ENCODE peak calls at places on chromosomes 11 and 22, in seven cellular contexts. One of them, this sample, is unnamed. For H3K4me1, the result is how much of the 10 kb centered on the place peaks cover.

GRCh38 chr11:76772100-76772782 is 10.9 kb upstream of the TSKU start:
- DNase-seq in esophagus squamous epithelium: no peak
- DNase-seq in naive thymus-derived CD4-positive, alpha-beta T cell: no peak
- DNase-seq in suprapubic skin: no peak
- DNase-seq in prostate gland: no peak
- DNase-seq in adipocyte: no peak
- DNase-seq in breast epithelium: no peak
- DNase-seq in this sample: no peak

GRCh38 chr11:11022126-11022730 is 164.4 kb upstream of the ZBED5 start:
- DNase-seq in esophagus squamous epithelium: no peak
- DNase-seq in naive thymus-derived CD4-positive, alpha-beta T cell: peak
- DNase-seq in suprapubic skin: no peak
- DNase-seq in prostate gland: no peak
- DNase-seq in adipocyte: peak
- DNase-seq in breast epithelium: no peak
- DNase-seq in this sample: no peak

GRCh38 chr11:64566042-64566914 is 24.7 kb upstream of the SLC22A12 start:
- DNase-seq in esophagus squamous epithelium: no peak
- DNase-seq in naive thymus-derived CD4-positive, alpha-beta T cell: peak
- DNase-seq in suprapubic skin: peak
- DNase-seq in prostate gland: peak
- DNase-seq in adipocyte: peak
- DNase-seq in breast epithelium: peak
- DNase-seq in this sample: peak

GRCh38 chr11:126823271-126823670 is 177.3 kb downstream of the KIRREL3 start:
- DNase-seq in esophagus squamous epithelium: no peak
- DNase-seq in naive thymus-derived CD4-positive, alpha-beta T cell: no peak
- DNase-seq in suprapubic skin: no peak
- DNase-seq in prostate gland: no peak
- DNase-seq in adipocyte: no peak
- DNase-seq in breast epithelium: no peak
- DNase-seq in this sample: no peak

GRCh38 chr11:88474655-88475054 is 137.1 kb upstream of the CTSC start:
- DNase-seq in esophagus squamous epithelium: no peak
- DNase-seq in naive thymus-derived CD4-positive, alpha-beta T cell: no peak
- DNase-seq in suprapubic skin: no peak
- DNase-seq in prostate gland: no peak
- DNase-seq in adipocyte: no peak
- DNase-seq in breast epithelium: no peak
- DNase-seq in this sample: no peak

GRCh38 chr22:43293661-43294392 is 49.3 kb downstream of the SCUBE1 start:
- DNase-seq in esophagus squamous epithelium: no peak
- DNase-seq in naive thymus-derived CD4-positive, alpha-beta T cell: no peak
- DNase-seq in suprapubic skin: peak
- DNase-seq in prostate gland: peak
- DNase-seq in adipocyte: no peak
- DNase-seq in breast epithelium: peak
- DNase-seq in this sample: peak

GRCh38 chr11:18633256-18634139 is 644 bp downstream of the SPTY2D1 start:
- DNase-seq in esophagus squamous epithelium: no peak
- DNase-seq in naive thymus-derived CD4-positive, alpha-beta T cell: no peak
- DNase-seq in suprapubic skin: no peak
- DNase-seq in prostate gland: no peak
- DNase-seq in adipocyte: peak
- DNase-seq in breast epithelium: no peak
- DNase-seq in this sample: peak

GRCh38 chr11:103055174-103055890 is 36.6 kb downstream of the DCUN1D5 start:
- DNase-seq in esophagus squamous epithelium: no peak
- DNase-seq in naive thymus-derived CD4-positive, alpha-beta T cell: peak
- DNase-seq in suprapubic skin: no peak
- DNase-seq in prostate gland: no peak
- DNase-seq in adipocyte: peak
- DNase-seq in breast epithelium: no peak
- DNase-seq in this sample: no peak

GRCh38 chr22:46068908-46069481 is 81.3 kb upstream of the PPARA start:
- DNase-seq in esophagus squamous epithelium: no peak
- DNase-seq in naive thymus-derived CD4-positive, alpha-beta T cell: peak
- DNase-seq in suprapubic skin: peak
- DNase-seq in prostate gland: no peak
- DNase-seq in adipocyte: peak
- DNase-seq in breast epithelium: peak
- DNase-seq in this sample: peak

GRCh38 chr11:88790179-88790578 is 275.6 kb downstream of the GRM5 start:
- DNase-seq in esophagus squamous epithelium: no peak
- DNase-seq in naive thymus-derived CD4-positive, alpha-beta T cell: no peak
- DNase-seq in suprapubic skin: no peak
- DNase-seq in prostate gland: no peak
- DNase-seq in adipocyte: no peak
- DNase-seq in breast epithelium: no peak
- DNase-seq in this sample: no peak

GRCh38 chr11:75554258-75555022 is 7.6 kb upstream of the SERPINH1 start:
- DNase-seq in esophagus squamous epithelium: no peak
- DNase-seq in naive thymus-derived CD4-positive, alpha-beta T cell: no peak
- DNase-seq in suprapubic skin: peak
- DNase-seq in prostate gland: peak
- DNase-seq in adipocyte: peak
- DNase-seq in breast epithelium: peak
- DNase-seq in this sample: peak

GRCh38 chr11:122202951-122203456 is 87.0 kb upstream of the BLID start:
- DNase-seq in esophagus squamous epithelium: no peak
- DNase-seq in naive thymus-derived CD4-positive, alpha-beta T cell: peak
- DNase-seq in suprapubic skin: peak
- DNase-seq in prostate gland: peak
- DNase-seq in adipocyte: peak
- DNase-seq in breast epithelium: peak
- DNase-seq in this sample: peak

GRCh38 chr22:29346659-29347058 is 31.2 kb upstream of the RASL10A start:
- DNase-seq in esophagus squamous epithelium: no peak
- DNase-seq in naive thymus-derived CD4-positive, alpha-beta T cell: no peak
- DNase-seq in suprapubic skin: no peak
- DNase-seq in prostate gland: peak
- DNase-seq in adipocyte: no peak
- DNase-seq in breast epithelium: peak
- DNase-seq in this sample: no peak

GRCh38 chr11:119567667-119568582 is 145.0 kb upstream of the THY1 start:
- DNase-seq in esophagus squamous epithelium: no peak
- DNase-seq in naive thymus-derived CD4-positive, alpha-beta T cell: no peak
- DNase-seq in suprapubic skin: no peak
- DNase-seq in prostate gland: no peak
- DNase-seq in adipocyte: peak
- DNase-seq in breast epithelium: no peak
- DNase-seq in this sample: peak

GRCh38 chr11:11584446-11584810 is 37.4 kb downstream of the GALNT18 start:
- DNase-seq in esophagus squamous epithelium: no peak
- DNase-seq in naive thymus-derived CD4-positive, alpha-beta T cell: no peak
- DNase-seq in suprapubic skin: no peak
- DNase-seq in prostate gland: no peak
- DNase-seq in adipocyte: peak
- DNase-seq in breast epithelium: no peak
- DNase-seq in this sample: peak

GRCh38 chr11:15955595-15955994 is 400.8 kb downstream of the SOX6 start:
- DNase-seq in esophagus squamous epithelium: no peak
- DNase-seq in naive thymus-derived CD4-positive, alpha-beta T cell: no peak
- DNase-seq in suprapubic skin: no peak
- DNase-seq in prostate gland: no peak
- DNase-seq in adipocyte: no peak
- DNase-seq in breast epithelium: no peak
- DNase-seq in this sample: peak

GRCh38 chr11:45872513-45873356 is 12.7 kb upstream of the MAPK8IP1 start:
- DNase-seq in esophagus squamous epithelium: no peak
- DNase-seq in naive thymus-derived CD4-positive, alpha-beta T cell: no peak
- DNase-seq in suprapubic skin: no peak
- DNase-seq in prostate gland: peak
- DNase-seq in adipocyte: peak
- DNase-seq in breast epithelium: no peak
- DNase-seq in this sample: peak

GRCh38 chr22:48866906-48867597 is 960.6 kb downstream of the BRD1 start:
- DNase-seq in esophagus squamous epithelium: no peak
- DNase-seq in naive thymus-derived CD4-positive, alpha-beta T cell: no peak
- DNase-seq in suprapubic skin: peak
- DNase-seq in prostate gland: no peak
- DNase-seq in adipocyte: no peak
- DNase-seq in breast epithelium: no peak
- DNase-seq in this sample: no peak

GRCh38 chr11:125370561-125371389 is 125.3 kb downstream of the FEZ1 start:
- DNase-seq in esophagus squamous epithelium: no peak
- DNase-seq in naive thymus-derived CD4-positive, alpha-beta T cell: no peak
- DNase-seq in suprapubic skin: no peak
- DNase-seq in prostate gland: no peak
- DNase-seq in adipocyte: no peak
- DNase-seq in breast epithelium: no peak
- DNase-seq in this sample: no peak

GRCh38 chr11:96238563-96239166 is 104.3 kb downstream of the MAML2 start:
- DNase-seq in esophagus squamous epithelium: no peak
- DNase-seq in naive thymus-derived CD4-positive, alpha-beta T cell: no peak
- DNase-seq in suprapubic skin: no peak
- DNase-seq in prostate gland: no peak
- DNase-seq in adipocyte: peak
- DNase-seq in breast epithelium: no peak
- DNase-seq in this sample: no peak

GRCh38 chr22:30400159-30400558 is 3.3 kb downstream of the SEC14L2 start:
- DNase-seq in esophagus squamous epithelium: no peak
- DNase-seq in naive thymus-derived CD4-positive, alpha-beta T cell: no peak
- DNase-seq in suprapubic skin: no peak
- DNase-seq in prostate gland: peak
- DNase-seq in adipocyte: no peak
- DNase-seq in breast epithelium: peak
- DNase-seq in this sample: no peak

GRCh38 chr11:28077524-28077923 is 30.4 kb downstream of the KIF18A start:
- DNase-seq in esophagus squamous epithelium: no peak
- DNase-seq in naive thymus-derived CD4-positive, alpha-beta T cell: no peak
- DNase-seq in suprapubic skin: no peak
- DNase-seq in prostate gland: no peak
- DNase-seq in adipocyte: no peak
- DNase-seq in breast epithelium: no peak
- DNase-seq in this sample: no peak

GRCh38 chr11:1301220-1302000 is 8.0 kb downstream of the TOLLIP start:
- DNase-seq in esophagus squamous epithelium: no peak
- DNase-seq in naive thymus-derived CD4-positive, alpha-beta T cell: no peak
- DNase-seq in suprapubic skin: peak
- DNase-seq in prostate gland: no peak
- DNase-seq in adipocyte: no peak
- DNase-seq in breast epithelium: no peak
- DNase-seq in this sample: no peak

GRCh38 chr11:35365961-35366360 is 53.4 kb downstream of the SLC1A2 start:
- DNase-seq in esophagus squamous epithelium: no peak
- DNase-seq in naive thymus-derived CD4-positive, alpha-beta T cell: no peak
- DNase-seq in suprapubic skin: no peak
- DNase-seq in prostate gland: no peak
- DNase-seq in adipocyte: no peak
- DNase-seq in breast epithelium: no peak
- DNase-seq in this sample: no peak

GRCh38 chr11:65871811-65872548 is 620 bp downstream of the EFEMP2 start:
- DNase-seq in esophagus squamous epithelium: no peak
- DNase-seq in naive thymus-derived CD4-positive, alpha-beta T cell: no peak
- DNase-seq in suprapubic skin: no peak
- DNase-seq in prostate gland: no peak
- DNase-seq in adipocyte: peak
- DNase-seq in breast epithelium: no peak
- DNase-seq in this sample: peak
- H3K4me1 ChIP-seq in esophagus squamous epithelium: under half
- H3K4me1 ChIP-seq in naive thymus-derived CD4-positive, alpha-beta T cell: under half
- H3K4me1 ChIP-seq in suprapubic skin: under half
- H3K4me1 ChIP-seq in prostate gland: under half
- H3K4me1 ChIP-seq in adipocyte: under half
- H3K4me1 ChIP-seq in breast epithelium: under half
- H3K4me1 ChIP-seq in this sample: under half

GRCh38 chr11:114229062-114229450 is 67.1 kb upstream of the NNMT start:
- DNase-seq in esophagus squamous epithelium: no peak
- DNase-seq in naive thymus-derived CD4-positive, alpha-beta T cell: no peak
- DNase-seq in suprapubic skin: no peak
- DNase-seq in prostate gland: no peak
- DNase-seq in adipocyte: no peak
- DNase-seq in breast epithelium: no peak
- DNase-seq in this sample: no peak
- H3K4me1 ChIP-seq in esophagus squamous epithelium: under half
- H3K4me1 ChIP-seq in naive thymus-derived CD4-positive, alpha-beta T cell: under half
- H3K4me1 ChIP-seq in suprapubic skin: under half
- H3K4me1 ChIP-seq in prostate gland: under half
- H3K4me1 ChIP-seq in adipocyte: under half
- H3K4me1 ChIP-seq in breast epithelium: under half
- H3K4me1 ChIP-seq in this sample: under half

GRCh38 chr22:20191000-20191515 is 40.2 kb upstream of the CCDC188 start:
- DNase-seq in esophagus squamous epithelium: no peak
- DNase-seq in naive thymus-derived CD4-positive, alpha-beta T cell: no peak
- DNase-seq in suprapubic skin: no peak
- DNase-seq in prostate gland: peak
- DNase-seq in adipocyte: no peak
- DNase-seq in breast epithelium: no peak
- DNase-seq in this sample: no peak
- H3K4me1 ChIP-seq in esophagus squamous epithelium: under half
- H3K4me1 ChIP-seq in naive thymus-derived CD4-positive, alpha-beta T cell: under half
- H3K4me1 ChIP-seq in suprapubic skin: under half
- H3K4me1 ChIP-seq in prostate gland: under half
- H3K4me1 ChIP-seq in adipocyte: under half
- H3K4me1 ChIP-seq in breast epithelium: under half
- H3K4me1 ChIP-seq in this sample: under half

GRCh38 chr11:3904228-3904627 is 48.8 kb downstream of the STIM1 start:
- DNase-seq in esophagus squamous epithelium: no peak
- DNase-seq in naive thymus-derived CD4-positive, alpha-beta T cell: no peak
- DNase-seq in suprapubic skin: no peak
- DNase-seq in prostate gland: no peak
- DNase-seq in adipocyte: no peak
- DNase-seq in breast epithelium: peak
- DNase-seq in this sample: peak
- H3K4me1 ChIP-seq in esophagus squamous epithelium: under half
- H3K4me1 ChIP-seq in naive thymus-derived CD4-positive, alpha-beta T cell: half or more
- H3K4me1 ChIP-seq in suprapubic skin: half or more
- H3K4me1 ChIP-seq in prostate gland: under half
- H3K4me1 ChIP-seq in adipocyte: half or more
- H3K4me1 ChIP-seq in breast epithelium: under half
- H3K4me1 ChIP-seq in this sample: under half

DNA sequence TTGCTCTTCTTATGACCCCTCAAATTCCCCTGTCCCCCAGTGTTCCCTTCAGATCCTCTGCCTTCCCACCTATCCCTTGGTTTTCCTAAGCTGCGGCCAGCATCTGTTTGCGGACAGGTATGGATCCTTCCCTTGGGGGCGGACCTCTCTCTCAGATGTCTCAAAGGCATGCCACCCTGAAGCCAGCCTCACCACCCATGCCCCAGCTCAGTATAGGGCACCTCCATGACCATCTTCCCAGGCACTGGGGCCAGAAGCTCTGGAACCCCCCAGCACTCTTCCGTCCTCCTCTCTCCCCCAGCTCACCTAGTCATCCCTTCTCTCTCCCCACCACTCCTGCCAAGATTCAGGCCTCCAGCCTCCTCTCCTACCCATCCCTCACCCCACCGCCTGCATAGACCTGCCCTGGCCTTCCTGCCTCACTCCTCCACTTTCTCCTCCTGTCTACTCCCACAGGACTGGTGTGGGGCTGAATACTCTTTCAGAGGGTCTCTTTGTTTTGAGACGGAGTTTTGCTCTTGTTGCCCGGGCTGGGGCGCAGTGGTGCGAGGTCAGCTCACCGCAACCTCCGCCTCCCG is 2.2 kb downstream of the LRRC75B start:
- DNase-seq in esophagus squamous epithelium: no peak
- DNase-seq in naive thymus-derived CD4-positive, alpha-beta T cell: no peak
- DNase-seq in suprapubic skin: no peak
- DNase-seq in prostate gland: no peak
- DNase-seq in adipocyte: no peak
- DNase-seq in breast epithelium: no peak
- DNase-seq in this sample: no peak
- H3K4me1 ChIP-seq in esophagus squamous epithelium: under half
- H3K4me1 ChIP-seq in naive thymus-derived CD4-positive, alpha-beta T cell: under half
- H3K4me1 ChIP-seq in suprapubic skin: under half
- H3K4me1 ChIP-seq in prostate gland: under half
- H3K4me1 ChIP-seq in adipocyte: under half
- H3K4me1 ChIP-seq in breast epithelium: under half
- H3K4me1 ChIP-seq in this sample: under half